ENCODE peak calls at places on chromosomes 2 and 18, in seven cellular contexts. E is kidney glomerular epithelial cell, Y is Daoy, B is GM10248, P is choroid plexus epithelial cell, R is GM03348, H is progenitor cell of endocrine pancreas. O is an unnamed sample.

GRCh38 chr2:64989982-64990614 is 899 bp downstream of the SLC1A4 start:
- DNase-seq in E (no peak), Y (no peak), B (peak), P (no peak), R (peak), H (no peak), O (no peak)

GRCh38 chr2:195657634-195658540 is 861 bp downstream of the SLC39A10 start:
- DNase-seq in E (peak), Y (peak), B (peak), P (peak), R (peak), H (peak), O (peak)

GRCh38 chr18:8359076-8359475 is 250.2 kb upstream of the RAB12 start:
- DNase-seq in E (no peak), Y (no peak), B (no peak), P (no peak), R (no peak), H (no peak), O (no peak)

GRCh38 chr2:134338180-134338579 is 84.3 kb downstream of the MGAT5 start:
- DNase-seq in E (no peak), Y (no peak), B (no peak), P (no peak), R (no peak), H (no peak), O (no peak)

GRCh38 chr18:21740474-21740723 is 193 bp upstream of the MIB1 start:
- DNase-seq in E (peak), Y (peak), B (peak), P (peak), R (peak), H (no peak), O (no peak)

GRCh38 chr2:133364636-133365035 is 203.6 kb downstream of the NCKAP5 start:
- DNase-seq in E (no peak), Y (no peak), B (no peak), P (no peak), R (no peak), H (no peak), O (no peak)

GRCh38 chr18:44700652-44701051 is 20.0 kb downstream of the SETBP1 start:
- DNase-seq in E (no peak), Y (peak), B (peak), P (peak), R (no peak), H (no peak), O (no peak)

GRCh38 chr18:52236134-52236533 is 103.9 kb upstream of the DCC start:
- DNase-seq in E (peak), Y (no peak), B (no peak), P (peak), R (peak), H (no peak), O (no peak)

GRCh38 chr2:216792222-216793001 is 67.5 kb downstream of the TNP1 start:
- DNase-seq in E (peak), Y (peak), B (no peak), P (peak), R (peak), H (no peak), O (peak)

GRCh38 chr2:131835621-131836091 is 308.0 kb downstream of the CCDC74A start:
- DNase-seq in E (no peak), Y (no peak), B (no peak), P (no peak), R (no peak), H (no peak), O (no peak)

GRCh38 chr2:159615936-159616733 is at the start of gene BAZ2B:
- DNase-seq in E (peak), Y (peak), B (peak), P (peak), R (peak), H (peak), O (peak)